ENCODE peak calls at places on chromosomes 6 and 20, in nine cellular contexts. B is GM13977; C is putamen; E is MV-4-11; F is left ventricle myocardium superior; J is activated naive CD4-positive, alpha-beta T cell treated with Interleukin-2 at 50 U/mL for 16 hours; A is CD8-positive, alpha-beta T cell; N is posterior cingulate gyrus; V is HCT116. H is an unnamed sample.
A peak's percentile ranks its signal among the peaks of the same experiment; 100 is the strongest.

GRCh38 chr6:92888316-92888715 is 531.0 kb downstream of the EPHA7 start:
- DNase-seq in B (no peak), C (no peak), E (no peak), F (no peak), J (no peak), A (no peak), N (no peak), V (no peak), H (no peak)

GRCh38 chr6:167056370-167056769 is 57.2 kb downstream of the CEP43 start:
- DNase-seq in B (peak; percentile 49), C (peak; percentile 63), E (peak; percentile 94), F (no peak), J (peak; percentile 33), A (no peak), N (no peak), V (no peak), H (peak; percentile 25)

GRCh38 chr6:113457751-113458150 is 399.4 kb upstream of the MARCKS start:
- DNase-seq in B (no peak), C (no peak), E (no peak), F (no peak), J (no peak), A (no peak), N (no peak), V (no peak), H (no peak)

GRCh38 chr20:62539646-62540045 is 63.9 kb upstream of the GATA5 start:
- DNase-seq in B (no peak), C (no peak), E (no peak), F (no peak), J (no peak), A (no peak), N (no peak), V (no peak), H (no peak)

GRCh38 chr6:165881812-165882211 is 218.8 kb upstream of the PDE10A start:
- DNase-seq in B (no peak), C (no peak), E (no peak), F (no peak), J (no peak), A (no peak), N (no peak), V (no peak), H (no peak)

GRCh38 chr6:13373488-13373886 is 45.1 kb upstream of the TBC1D7 start:
- DNase-seq in B (no peak), C (no peak), E (peak; percentile 35), F (no peak), J (no peak), A (no peak), N (no peak), V (no peak), H (no peak)

GRCh38 chr6:127365874-127366273 is 22.5 kb upstream of the ECHDC1 start:
- DNase-seq in B (no peak), C (no peak), E (no peak), F (no peak), J (no peak), A (no peak), N (no peak), V (no peak), H (no peak)

GRCh38 chr6:163438940-163439335 is 24.4 kb downstream of the QKI start:
- DNase-seq in B (no peak), C (no peak), E (no peak), F (peak; percentile 72), J (peak; percentile 26), A (peak; percentile 40), N (no peak), V (no peak), H (no peak)

GRCh38 chr6:42406296-42407280 is 45.1 kb downstream of the TRERF1 start:
- DNase-seq in B (no peak), C (no peak), E (no peak), F (no peak), J (peak; percentile 1), A (no peak), N (no peak), V (no peak), H (no peak)

GRCh38 chr6:8139451-8139850 is 37.1 kb upstream of the EEF1E1 start:
- DNase-seq in B (no peak), C (no peak), E (no peak), F (no peak), J (no peak), A (no peak), N (no peak), V (no peak), H (no peak)

GRCh38 chr6:31680841-31681671 is at the start of gene LY6G5C:
- DNase-seq in B (peak; percentile 81), C (peak; percentile 68), E (peak; percentile 71), F (peak; percentile 84), J (peak; percentile 69), A (peak; percentile 54), N (peak; percentile 96), V (peak; percentile 73), H (peak; percentile 77)

GRCh38 chr20:61757678-61758555 is 307.8 kb downstream of the TAF4 start:
- DNase-seq in B (no peak), C (no peak), E (no peak), F (no peak), J (no peak), A (no peak), N (peak; percentile 77), V (no peak), H (no peak)

GRCh38 chr6:29665942-29666825 is 9.3 kb downstream of the MOG start:
- DNase-seq in B (no peak), C (no peak), E (peak; percentile 1), F (no peak), J (no peak), A (no peak), N (no peak), V (no peak), H (no peak)

GRCh38 chr6:36962874-36963273 is 8.3 kb downstream of the PI16 start:
- DNase-seq in B (peak; percentile 88), C (peak; percentile 88), E (peak; percentile 98), F (peak; percentile 75), J (peak; percentile 85), A (peak; percentile 51), N (peak; percentile 95), V (no peak), H (peak; percentile 86)

GRCh38 chr6:73309784-73310502 is 44.1 kb downstream of the DPPA5 start:
- DNase-seq in B (peak; percentile 88), C (no peak), E (peak; percentile 15), F (peak; percentile 71), J (peak; percentile 70), A (peak; percentile 40), N (peak; percentile 85), V (peak; percentile 54), H (peak; percentile 62)

GRCh38 chr6:168709034-168709433 is 268.1 kb downstream of the SMOC2 start:
- DNase-seq in B (no peak), C (no peak), E (no peak), F (no peak), J (no peak), A (no peak), N (no peak), V (no peak), H (no peak)

GRCh38 chr20:60262967-60263603 is 304.9 kb downstream of the CDH26 start:
- DNase-seq in B (peak; percentile 43), C (no peak), E (peak; percentile 21), F (no peak), J (peak; percentile 48), A (peak; percentile 26), N (no peak), V (no peak), H (peak; percentile 63)

GRCh38 chr20:62827323-62828050 is 10.6 kb downstream of the COL9A3 start:
- DNase-seq in B (no peak), C (no peak), E (no peak), F (no peak), J (no peak), A (no peak), N (no peak), V (no peak), H (no peak)

GRCh38 chr20:9409981-9410380 is 104.4 kb upstream of the LAMP5 start:
- DNase-seq in B (no peak), C (no peak), E (no peak), F (no peak), J (no peak), A (no peak), N (no peak), V (no peak), H (no peak)

GRCh38 chr20:8587246-8587645 is 455.2 kb downstream of the PLCB1 start:
- DNase-seq in B (no peak), C (no peak), E (no peak), F (no peak), J (no peak), A (no peak), N (no peak), V (no peak), H (no peak)

GRCh38 chr6:52407467-52407866 is 12.7 kb upstream of the EFHC1 start:
- DNase-seq in B (peak; percentile 59), C (no peak), E (peak; percentile 52), F (no peak), J (no peak), A (no peak), N (no peak), V (no peak), H (no peak)

GRCh38 chr20:61385316-61385715 is 133.3 kb downstream of the CDH4 start:
- DNase-seq in B (no peak), C (no peak), E (no peak), F (no peak), J (no peak), A (no peak), N (no peak), V (no peak), H (no peak)

GRCh38 chr6:169792306-169793015 is 41.0 kb downstream of the ERMARD start:
- DNase-seq in B (no peak), C (no peak), E (no peak), F (no peak), J (no peak), A (no peak), N (no peak), V (no peak), H (no peak)